ENCODE peak calls at places on chromosomes 6 and 20, in nine cellular contexts. One of them, this sample, is unnamed.

GRCh38 chr6:77986380-77987034 is 333.7 kb downstream of the MEI4 start:
- DNase-seq in fibroblast of lung: no peak
- DNase-seq in heart left ventricle: no peak
- DNase-seq in SK-N-SH: no peak
- DNase-seq in AG04450: no peak
- DNase-seq in ascending aorta: no peak
- DNase-seq in Panc1: no peak
- DNase-seq in heart right ventricle: no peak
- DNase-seq in RWPE2: no peak
- DNase-seq in this sample: no peak

GRCh38 chr20:19783966-19784401 is 25.9 kb downstream of the RIN2 start:
- DNase-seq in fibroblast of lung: peak
- DNase-seq in heart left ventricle: peak
- DNase-seq in SK-N-SH: peak
- DNase-seq in AG04450: peak
- DNase-seq in ascending aorta: no peak
- DNase-seq in Panc1: no peak
- DNase-seq in heart right ventricle: no peak
- DNase-seq in RWPE2: peak
- DNase-seq in this sample: peak

GRCh38 chr6:139595183-139595582 is 220.7 kb upstream of the CITED2 start:
- DNase-seq in fibroblast of lung: peak
- DNase-seq in heart left ventricle: no peak
- DNase-seq in SK-N-SH: no peak
- DNase-seq in AG04450: no peak
- DNase-seq in ascending aorta: no peak
- DNase-seq in Panc1: no peak
- DNase-seq in heart right ventricle: no peak
- DNase-seq in RWPE2: no peak
- DNase-seq in this sample: no peak

GRCh38 chr20:16575390-16576140 is 2.3 kb upstream of the KIF16B start:
- DNase-seq in fibroblast of lung: no peak
- DNase-seq in heart left ventricle: no peak
- DNase-seq in SK-N-SH: no peak
- DNase-seq in AG04450: no peak
- DNase-seq in ascending aorta: no peak
- DNase-seq in Panc1: no peak
- DNase-seq in heart right ventricle: no peak
- DNase-seq in RWPE2: no peak
- DNase-seq in this sample: no peak

GRCh38 chr6:137217801-137218472 is 1.2 kb downstream of the IFNGR1 start:
- DNase-seq in fibroblast of lung: peak
- DNase-seq in heart left ventricle: peak
- DNase-seq in SK-N-SH: no peak
- DNase-seq in AG04450: no peak
- DNase-seq in ascending aorta: peak
- DNase-seq in Panc1: no peak
- DNase-seq in heart right ventricle: peak
- DNase-seq in RWPE2: no peak
- DNase-seq in this sample: no peak

GRCh38 chr6:107321793-107322192 is 137.6 kb downstream of the PDSS2 start:
- DNase-seq in fibroblast of lung: peak
- DNase-seq in heart left ventricle: no peak
- DNase-seq in SK-N-SH: no peak
- DNase-seq in AG04450: no peak
- DNase-seq in ascending aorta: no peak
- DNase-seq in Panc1: no peak
- DNase-seq in heart right ventricle: no peak
- DNase-seq in RWPE2: no peak
- DNase-seq in this sample: no peak

GRCh38 chr6:36976931-36977330 is 9.1 kb downstream of the MTCH1 start:
- DNase-seq in fibroblast of lung: no peak
- DNase-seq in heart left ventricle: no peak
- DNase-seq in SK-N-SH: no peak
- DNase-seq in AG04450: no peak
- DNase-seq in ascending aorta: no peak
- DNase-seq in Panc1: no peak
- DNase-seq in heart right ventricle: no peak
- DNase-seq in RWPE2: no peak
- DNase-seq in this sample: no peak

GRCh38 chr20:58676161-58676560 is 16.4 kb upstream of the NPEPL1 start:
- DNase-seq in fibroblast of lung: no peak
- DNase-seq in heart left ventricle: no peak
- DNase-seq in SK-N-SH: no peak
- DNase-seq in AG04450: no peak
- DNase-seq in ascending aorta: no peak
- DNase-seq in Panc1: no peak
- DNase-seq in heart right ventricle: no peak
- DNase-seq in RWPE2: peak
- DNase-seq in this sample: no peak

GRCh38 chr20:35314460-35315198 is 22.4 kb upstream of the FAM83C start:
- DNase-seq in fibroblast of lung: peak
- DNase-seq in heart left ventricle: no peak
- DNase-seq in SK-N-SH: no peak
- DNase-seq in AG04450: no peak
- DNase-seq in ascending aorta: no peak
- DNase-seq in Panc1: no peak
- DNase-seq in heart right ventricle: no peak
- DNase-seq in RWPE2: no peak
- DNase-seq in this sample: no peak

GRCh38 chr20:57872816-57873409 is 163.1 kb upstream of the PMEPA1 start:
- DNase-seq in fibroblast of lung: no peak
- DNase-seq in heart left ventricle: no peak
- DNase-seq in SK-N-SH: no peak
- DNase-seq in AG04450: no peak
- DNase-seq in ascending aorta: no peak
- DNase-seq in Panc1: no peak
- DNase-seq in heart right ventricle: no peak
- DNase-seq in RWPE2: no peak
- DNase-seq in this sample: no peak

GRCh38 chr6:32178547-32179440 is 589 bp downstream of the RNF5 start:
- DNase-seq in fibroblast of lung: no peak
- DNase-seq in heart left ventricle: no peak
- DNase-seq in SK-N-SH: peak
- DNase-seq in AG04450: no peak
- DNase-seq in ascending aorta: no peak
- DNase-seq in Panc1: no peak
- DNase-seq in heart right ventricle: no peak
- DNase-seq in RWPE2: no peak
- DNase-seq in this sample: no peak

GRCh38 chr6:13769034-13769654 is 45.2 kb downstream of the MCUR1 start:
- DNase-seq in fibroblast of lung: no peak
- DNase-seq in heart left ventricle: no peak
- DNase-seq in SK-N-SH: no peak
- DNase-seq in AG04450: no peak
- DNase-seq in ascending aorta: no peak
- DNase-seq in Panc1: no peak
- DNase-seq in heart right ventricle: no peak
- DNase-seq in RWPE2: no peak
- DNase-seq in this sample: no peak

GRCh38 chr6:13766201-13766634 is 48.1 kb downstream of the MCUR1 start:
- DNase-seq in fibroblast of lung: peak
- DNase-seq in heart left ventricle: no peak
- DNase-seq in SK-N-SH: no peak
- DNase-seq in AG04450: no peak
- DNase-seq in ascending aorta: no peak
- DNase-seq in Panc1: no peak
- DNase-seq in heart right ventricle: no peak
- DNase-seq in RWPE2: no peak
- DNase-seq in this sample: no peak

GRCh38 chr6:13767121-13767794 is 47.1 kb downstream of the MCUR1 start:
- DNase-seq in fibroblast of lung: peak
- DNase-seq in heart left ventricle: peak
- DNase-seq in SK-N-SH: peak
- DNase-seq in AG04450: no peak
- DNase-seq in ascending aorta: no peak
- DNase-seq in Panc1: no peak
- DNase-seq in heart right ventricle: peak
- DNase-seq in RWPE2: no peak
- DNase-seq in this sample: no peak

GRCh38 chr6:13765570-13765969 is 48.8 kb downstream of the MCUR1 start:
- DNase-seq in fibroblast of lung: peak
- DNase-seq in heart left ventricle: no peak
- DNase-seq in SK-N-SH: no peak
- DNase-seq in AG04450: no peak
- DNase-seq in ascending aorta: no peak
- DNase-seq in Panc1: no peak
- DNase-seq in heart right ventricle: no peak
- DNase-seq in RWPE2: no peak
- DNase-seq in this sample: no peak

GRCh38 chr6:13769655-13770053 is 44.7 kb downstream of the MCUR1 start:
- DNase-seq in fibroblast of lung: no peak
- DNase-seq in heart left ventricle: no peak
- DNase-seq in SK-N-SH: peak
- DNase-seq in AG04450: no peak
- DNase-seq in ascending aorta: no peak
- DNase-seq in Panc1: no peak
- DNase-seq in heart right ventricle: no peak
- DNase-seq in RWPE2: no peak
- DNase-seq in this sample: no peak
- TF ChIP-seq CTCF in fibroblast of lung: no peak
- TF ChIP-seq CTCF in heart left ventricle: peak
- TF ChIP-seq CTCF in SK-N-SH: peak
- TF ChIP-seq CTCF in AG04450: peak
- TF ChIP-seq CTCF in ascending aorta: peak
- TF ChIP-seq CTCF in Panc1: no peak
- TF ChIP-seq CTCF in heart right ventricle: peak
- TF ChIP-seq CTCF in RWPE2: peak
- TF ChIP-seq CTCF in this sample: peak

GRCh38 chr6:40378071-40378724 is 209.0 kb downstream of the LRFN2 start:
- DNase-seq in fibroblast of lung: no peak
- DNase-seq in heart left ventricle: no peak
- DNase-seq in SK-N-SH: no peak
- DNase-seq in AG04450: no peak
- DNase-seq in ascending aorta: no peak
- DNase-seq in Panc1: no peak
- DNase-seq in heart right ventricle: no peak
- DNase-seq in RWPE2: no peak
- DNase-seq in this sample: no peak
- H3K27ac ChIP-seq in fibroblast of lung: no peak
- H3K27ac ChIP-seq in heart left ventricle: no peak
- H3K27ac ChIP-seq in SK-N-SH: no peak
- H3K27ac ChIP-seq in AG04450: no peak
- H3K27ac ChIP-seq in ascending aorta: no peak
- H3K27ac ChIP-seq in Panc1: no peak
- H3K27ac ChIP-seq in heart right ventricle: no peak
- H3K27ac ChIP-seq in RWPE2: no peak
- H3K27ac ChIP-seq in this sample: no peak

GRCh38 chr6:13398081-13398406 is 69.7 kb upstream of the TBC1D7 start:
- DNase-seq in fibroblast of lung: peak
- DNase-seq in heart left ventricle: no peak
- DNase-seq in SK-N-SH: no peak
- DNase-seq in AG04450: no peak
- DNase-seq in ascending aorta: no peak
- DNase-seq in Panc1: no peak
- DNase-seq in heart right ventricle: no peak
- DNase-seq in RWPE2: no peak
- DNase-seq in this sample: no peak

GRCh38 chr6:13398421-13398994 is 70.2 kb upstream of the TBC1D7 start:
- DNase-seq in fibroblast of lung: no peak
- DNase-seq in heart left ventricle: no peak
- DNase-seq in SK-N-SH: peak
- DNase-seq in AG04450: no peak
- DNase-seq in ascending aorta: no peak
- DNase-seq in Panc1: no peak
- DNase-seq in heart right ventricle: no peak
- DNase-seq in RWPE2: no peak
- DNase-seq in this sample: no peak

GRCh38 chr6:13395272-13396237 is 67.2 kb upstream of the TBC1D7 start:
- DNase-seq in fibroblast of lung: peak
- DNase-seq in heart left ventricle: peak
- DNase-seq in SK-N-SH: peak
- DNase-seq in AG04450: peak
- DNase-seq in ascending aorta: no peak
- DNase-seq in Panc1: no peak
- DNase-seq in heart right ventricle: peak
- DNase-seq in RWPE2: peak
- DNase-seq in this sample: no peak

GRCh38 chr6:13396241-13396792 is 68.0 kb upstream of the TBC1D7 start:
- DNase-seq in fibroblast of lung: no peak
- DNase-seq in heart left ventricle: no peak
- DNase-seq in SK-N-SH: no peak
- DNase-seq in AG04450: no peak
- DNase-seq in ascending aorta: no peak
- DNase-seq in Panc1: no peak
- DNase-seq in heart right ventricle: no peak
- DNase-seq in RWPE2: no peak
- DNase-seq in this sample: no peak

DNA sequence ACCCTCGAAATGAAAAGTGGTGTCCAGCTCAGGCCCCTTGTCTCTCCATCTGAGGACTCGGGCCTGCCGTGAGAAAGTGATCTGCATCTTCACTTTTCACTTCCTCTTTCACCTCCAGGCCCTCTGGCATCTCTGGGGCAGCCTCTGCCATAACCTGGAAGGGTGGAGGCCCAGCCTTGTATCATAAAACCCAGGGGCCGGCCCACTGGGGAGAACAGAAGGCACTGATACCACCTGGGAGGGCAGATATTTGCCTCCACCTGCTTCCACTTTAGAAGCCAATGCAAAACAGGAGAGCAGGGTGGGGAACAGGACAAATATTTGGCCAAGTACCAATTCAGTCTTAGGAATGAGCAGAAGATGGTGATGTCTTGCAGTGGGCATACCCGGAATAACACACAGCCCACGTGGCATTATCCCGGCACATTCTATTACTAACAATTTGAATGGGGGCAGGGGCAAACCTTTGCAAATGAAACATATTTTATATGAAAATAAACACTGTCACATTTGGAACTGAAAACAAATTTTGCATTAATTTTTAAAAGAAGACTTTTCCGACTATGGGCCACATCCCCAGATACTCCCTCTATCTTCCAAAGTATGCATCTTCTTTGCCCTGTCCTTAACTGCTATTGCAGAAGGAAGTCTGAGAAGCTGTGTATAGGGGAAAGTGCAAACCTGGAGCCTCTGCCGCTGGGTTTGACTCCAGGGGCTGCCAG is 69.2 kb upstream of the TBC1D7 start:
- DNase-seq in fibroblast of lung: peak
- DNase-seq in heart left ventricle: no peak
- DNase-seq in SK-N-SH: no peak
- DNase-seq in AG04450: no peak
- DNase-seq in ascending aorta: no peak
- DNase-seq in Panc1: no peak
- DNase-seq in heart right ventricle: no peak
- DNase-seq in RWPE2: no peak
- DNase-seq in this sample: no peak
- TF ChIP-seq CTCF in fibroblast of lung: no peak
- TF ChIP-seq CTCF in heart left ventricle: no peak
- TF ChIP-seq CTCF in SK-N-SH: no peak
- TF ChIP-seq CTCF in AG04450: peak
- TF ChIP-seq CTCF in ascending aorta: no peak
- TF ChIP-seq CTCF in Panc1: peak
- TF ChIP-seq CTCF in heart right ventricle: no peak
- TF ChIP-seq CTCF in RWPE2: peak
- TF ChIP-seq CTCF in this sample: no peak

DNA sequence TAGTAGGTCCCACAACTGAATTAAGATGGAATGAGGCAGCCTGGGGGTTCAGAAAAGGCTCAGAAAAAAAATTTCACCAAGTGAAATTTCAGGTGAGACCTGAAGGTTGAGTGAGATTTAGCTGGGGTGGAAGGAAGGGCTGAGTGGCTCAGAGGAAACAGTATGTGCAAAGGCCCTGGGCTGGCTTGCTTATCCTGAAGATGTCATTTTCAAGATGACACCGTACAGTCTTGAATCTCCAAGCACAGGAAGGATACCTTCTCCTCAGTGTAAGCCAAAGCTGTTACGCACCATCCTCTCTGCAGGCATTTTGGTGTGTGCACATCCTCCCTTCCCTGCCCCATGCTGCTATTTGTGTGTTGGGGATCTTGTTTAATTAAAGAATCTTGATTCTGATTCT is 43.0 kb upstream of the RANBP9 start:
- DNase-seq in fibroblast of lung: no peak
- DNase-seq in heart left ventricle: no peak
- DNase-seq in SK-N-SH: no peak
- DNase-seq in AG04450: no peak
- DNase-seq in ascending aorta: no peak
- DNase-seq in Panc1: no peak
- DNase-seq in heart right ventricle: no peak
- DNase-seq in RWPE2: no peak
- DNase-seq in this sample: no peak
- H3K27ac ChIP-seq in fibroblast of lung: no peak
- H3K27ac ChIP-seq in heart left ventricle: no peak
- H3K27ac ChIP-seq in SK-N-SH: no peak
- H3K27ac ChIP-seq in AG04450: no peak
- H3K27ac ChIP-seq in ascending aorta: peak
- H3K27ac ChIP-seq in Panc1: no peak
- H3K27ac ChIP-seq in heart right ventricle: no peak
- H3K27ac ChIP-seq in RWPE2: no peak
- H3K27ac ChIP-seq in this sample: no peak

This sample was measured in keratinocyte.